ENCODE peak calls at places on chromosome 14, in eight cellular contexts. One of them, this sample, is unnamed.

GRCh38 chr14:70317969-70318634 is 41.4 kb downstream of the COX16 start:
- DNase-seq in tibial artery: no peak
- DNase-seq in pancreas: peak; percentile 66
- DNase-seq in prostate gland: no peak
- DNase-seq in WTC11: peak; percentile 49
- DNase-seq in astrocyte of the spinal cord: peak; percentile 54
- DNase-seq in kidney: no peak
- DNase-seq in bronchial epithelial cell: peak; percentile 66
- DNase-seq in this sample: peak; percentile 45

GRCh38 chr14:93965287-93965821 is 11.0 kb downstream of the ASB2 start:
- DNase-seq in tibial artery: no peak
- DNase-seq in pancreas: no peak
- DNase-seq in prostate gland: no peak
- DNase-seq in WTC11: no peak
- DNase-seq in astrocyte of the spinal cord: peak; percentile 91
- DNase-seq in kidney: no peak
- DNase-seq in bronchial epithelial cell: peak; percentile 88
- DNase-seq in this sample: no peak

GRCh38 chr14:45262637-45263036 is 9.6 kb upstream of the MIS18BP1 start:
- DNase-seq in tibial artery: no peak
- DNase-seq in pancreas: no peak
- DNase-seq in prostate gland: no peak
- DNase-seq in WTC11: no peak
- DNase-seq in astrocyte of the spinal cord: no peak
- DNase-seq in kidney: no peak
- DNase-seq in bronchial epithelial cell: peak; percentile 7
- DNase-seq in this sample: no peak

GRCh38 chr14:105171004-105171673 is 2.6 kb upstream of the JAG2 start:
- DNase-seq in tibial artery: no peak
- DNase-seq in pancreas: peak; percentile 67
- DNase-seq in prostate gland: no peak
- DNase-seq in WTC11: no peak
- DNase-seq in astrocyte of the spinal cord: no peak
- DNase-seq in kidney: no peak
- DNase-seq in bronchial epithelial cell: no peak
- DNase-seq in this sample: no peak

GRCh38 chr14:73460691-73461127 is 2.4 kb upstream of the NUMB start:
- DNase-seq in tibial artery: no peak
- DNase-seq in pancreas: no peak
- DNase-seq in prostate gland: no peak
- DNase-seq in WTC11: no peak
- DNase-seq in astrocyte of the spinal cord: peak; percentile 58
- DNase-seq in kidney: no peak
- DNase-seq in bronchial epithelial cell: peak; percentile 80
- DNase-seq in this sample: no peak

GRCh38 chr14:36935976-36936678 is 236.3 kb downstream of the SLC25A21 start:
- DNase-seq in tibial artery: no peak
- DNase-seq in pancreas: no peak
- DNase-seq in prostate gland: no peak
- DNase-seq in WTC11: no peak
- DNase-seq in astrocyte of the spinal cord: no peak
- DNase-seq in kidney: no peak
- DNase-seq in bronchial epithelial cell: peak; percentile 76
- DNase-seq in this sample: no peak

GRCh38 chr14:79605863-79606262 is 605.4 kb downstream of the DIO2 start:
- DNase-seq in tibial artery: no peak
- DNase-seq in pancreas: no peak
- DNase-seq in prostate gland: no peak
- DNase-seq in WTC11: no peak
- DNase-seq in astrocyte of the spinal cord: no peak
- DNase-seq in kidney: no peak
- DNase-seq in bronchial epithelial cell: no peak
- DNase-seq in this sample: no peak

GRCh38 chr14:22303589-22304195 is 285.3 kb downstream of the DAD1 start:
- DNase-seq in tibial artery: no peak
- DNase-seq in pancreas: no peak
- DNase-seq in prostate gland: no peak
- DNase-seq in WTC11: no peak
- DNase-seq in astrocyte of the spinal cord: peak; percentile 47
- DNase-seq in kidney: no peak
- DNase-seq in bronchial epithelial cell: no peak
- DNase-seq in this sample: no peak

GRCh38 chr14:26984318-26985177 is 386.7 kb upstream of the NOVA1 start:
- DNase-seq in tibial artery: peak; percentile 67
- DNase-seq in pancreas: peak; percentile 34
- DNase-seq in prostate gland: peak; percentile 56
- DNase-seq in WTC11: peak; percentile 70
- DNase-seq in astrocyte of the spinal cord: peak; percentile 73
- DNase-seq in kidney: no peak
- DNase-seq in bronchial epithelial cell: peak; percentile 43
- DNase-seq in this sample: peak; percentile 74

GRCh38 chr14:67265131-67265530 is 23.9 kb downstream of the PALS1 start:
- DNase-seq in tibial artery: no peak
- DNase-seq in pancreas: no peak
- DNase-seq in prostate gland: no peak
- DNase-seq in WTC11: no peak
- DNase-seq in astrocyte of the spinal cord: peak; percentile 54
- DNase-seq in kidney: no peak
- DNase-seq in bronchial epithelial cell: no peak
- DNase-seq in this sample: no peak

GRCh38 chr14:66495214-66496098 is 9.3 kb downstream of the CCDC196 start:
- DNase-seq in tibial artery: no peak
- DNase-seq in pancreas: peak; percentile 42
- DNase-seq in prostate gland: peak; percentile 44
- DNase-seq in WTC11: peak; percentile 16
- DNase-seq in astrocyte of the spinal cord: peak; percentile 80
- DNase-seq in kidney: no peak
- DNase-seq in bronchial epithelial cell: peak; percentile 77
- DNase-seq in this sample: peak; percentile 24

GRCh38 chr14:64879635-64880381 is at the start of gene SPTB:
- DNase-seq in tibial artery: no peak
- DNase-seq in pancreas: peak; percentile 59
- DNase-seq in prostate gland: peak; percentile 30
- DNase-seq in WTC11: peak; percentile 59
- DNase-seq in astrocyte of the spinal cord: no peak
- DNase-seq in kidney: peak; percentile 76
- DNase-seq in bronchial epithelial cell: no peak
- DNase-seq in this sample: peak; percentile 71

GRCh38 chr14:72154645-72155378 is 222.6 kb downstream of the RGS6 start:
- DNase-seq in tibial artery: no peak
- DNase-seq in pancreas: no peak
- DNase-seq in prostate gland: no peak
- DNase-seq in WTC11: no peak
- DNase-seq in astrocyte of the spinal cord: no peak
- DNase-seq in kidney: no peak
- DNase-seq in bronchial epithelial cell: no peak
- DNase-seq in this sample: no peak

GRCh38 chr14:40232302-40232701 is 800.1 kb upstream of the FBXO33 start:
- DNase-seq in tibial artery: no peak
- DNase-seq in pancreas: no peak
- DNase-seq in prostate gland: no peak
- DNase-seq in WTC11: no peak
- DNase-seq in astrocyte of the spinal cord: no peak
- DNase-seq in kidney: no peak
- DNase-seq in bronchial epithelial cell: no peak
- DNase-seq in this sample: no peak

GRCh38 chr14:53955671-53956426 is 776 bp downstream of the BMP4 start:
- DNase-seq in tibial artery: peak; percentile 88
- DNase-seq in pancreas: no peak
- DNase-seq in prostate gland: peak; percentile 16
- DNase-seq in WTC11: peak; percentile 56
- DNase-seq in astrocyte of the spinal cord: peak; percentile 53
- DNase-seq in kidney: peak; percentile 88
- DNase-seq in bronchial epithelial cell: no peak
- DNase-seq in this sample: peak; percentile 59

GRCh38 chr14:24990773-24991172 is 59.2 kb downstream of the STXBP6 start:
- DNase-seq in tibial artery: no peak
- DNase-seq in pancreas: no peak
- DNase-seq in prostate gland: no peak
- DNase-seq in WTC11: no peak
- DNase-seq in astrocyte of the spinal cord: no peak
- DNase-seq in kidney: no peak
- DNase-seq in bronchial epithelial cell: no peak
- DNase-seq in this sample: no peak

GRCh38 chr14:102966681-102967505 is 44.4 kb downstream of the AMN start:
- DNase-seq in tibial artery: no peak
- DNase-seq in pancreas: no peak
- DNase-seq in prostate gland: no peak
- DNase-seq in WTC11: no peak
- DNase-seq in astrocyte of the spinal cord: no peak
- DNase-seq in kidney: peak; percentile 46
- DNase-seq in bronchial epithelial cell: no peak
- DNase-seq in this sample: no peak

GRCh38 chr14:77790566-77791224 is 9.2 kb upstream of the ADCK1 start:
- DNase-seq in tibial artery: peak; percentile 39
- DNase-seq in pancreas: no peak
- DNase-seq in prostate gland: no peak
- DNase-seq in WTC11: no peak
- DNase-seq in astrocyte of the spinal cord: no peak
- DNase-seq in kidney: no peak
- DNase-seq in bronchial epithelial cell: peak; percentile 58
- DNase-seq in this sample: no peak

GRCh38 chr14:59301354-59301753 is 112.9 kb downstream of the DAAM1 start:
- DNase-seq in tibial artery: no peak
- DNase-seq in pancreas: no peak
- DNase-seq in prostate gland: no peak
- DNase-seq in WTC11: no peak
- DNase-seq in astrocyte of the spinal cord: no peak
- DNase-seq in kidney: no peak
- DNase-seq in bronchial epithelial cell: no peak
- DNase-seq in this sample: no peak

GRCh38 chr14:33809456-33809855 is 141.4 kb downstream of the EGLN3 start:
- DNase-seq in tibial artery: no peak
- DNase-seq in pancreas: no peak
- DNase-seq in prostate gland: no peak
- DNase-seq in WTC11: no peak
- DNase-seq in astrocyte of the spinal cord: no peak
- DNase-seq in kidney: no peak
- DNase-seq in bronchial epithelial cell: no peak
- DNase-seq in this sample: no peak
- TF ChIP-seq CTCF in tibial artery: no peak
- TF ChIP-seq CTCF in pancreas: no peak
- TF ChIP-seq CTCF in prostate gland: no peak
- TF ChIP-seq CTCF in WTC11: no peak
- TF ChIP-seq CTCF in astrocyte of the spinal cord: no peak
- TF ChIP-seq CTCF in kidney: no peak
- TF ChIP-seq CTCF in bronchial epithelial cell: no peak
- TF ChIP-seq CTCF in this sample: no peak

GRCh38 chr14:88233915-88234314 is 89.2 kb downstream of the KCNK10 start:
- DNase-seq in tibial artery: no peak
- DNase-seq in pancreas: no peak
- DNase-seq in prostate gland: no peak
- DNase-seq in WTC11: peak; percentile 53
- DNase-seq in astrocyte of the spinal cord: no peak
- DNase-seq in kidney: no peak
- DNase-seq in bronchial epithelial cell: peak; percentile 14
- DNase-seq in this sample: no peak
- TF ChIP-seq CTCF in tibial artery: no peak
- TF ChIP-seq CTCF in pancreas: no peak
- TF ChIP-seq CTCF in prostate gland: no peak
- TF ChIP-seq CTCF in WTC11: peak; percentile 43
- TF ChIP-seq CTCF in astrocyte of the spinal cord: no peak
- TF ChIP-seq CTCF in kidney: no peak
- TF ChIP-seq CTCF in bronchial epithelial cell: peak; percentile 33
- TF ChIP-seq CTCF in this sample: peak; percentile 40

GRCh38 chr14:50859296-50859624 is 12.6 kb upstream of the ABHD12B start:
- DNase-seq in tibial artery: no peak
- DNase-seq in pancreas: no peak
- DNase-seq in prostate gland: no peak
- DNase-seq in WTC11: no peak
- DNase-seq in astrocyte of the spinal cord: no peak
- DNase-seq in kidney: no peak
- DNase-seq in bronchial epithelial cell: no peak
- DNase-seq in this sample: no peak

GRCh38 chr14:50856660-50857059 is 15.2 kb upstream of the ABHD12B start:
- DNase-seq in tibial artery: no peak
- DNase-seq in pancreas: no peak
- DNase-seq in prostate gland: no peak
- DNase-seq in WTC11: no peak
- DNase-seq in astrocyte of the spinal cord: no peak
- DNase-seq in kidney: no peak
- DNase-seq in bronchial epithelial cell: no peak
- DNase-seq in this sample: no peak

GRCh38 chr14:50853891-50854290 is 18.0 kb upstream of the ABHD12B start:
- DNase-seq in tibial artery: no peak
- DNase-seq in pancreas: no peak
- DNase-seq in prostate gland: no peak
- DNase-seq in WTC11: no peak
- DNase-seq in astrocyte of the spinal cord: no peak
- DNase-seq in kidney: no peak
- DNase-seq in bronchial epithelial cell: peak; percentile 16
- DNase-seq in this sample: no peak

GRCh38 chr14:50854521-50854920 is 17.3 kb upstream of the ABHD12B start:
- DNase-seq in tibial artery: no peak
- DNase-seq in pancreas: no peak
- DNase-seq in prostate gland: no peak
- DNase-seq in WTC11: no peak
- DNase-seq in astrocyte of the spinal cord: no peak
- DNase-seq in kidney: no peak
- DNase-seq in bronchial epithelial cell: no peak
- DNase-seq in this sample: no peak

GRCh38 chr14:50855558-50855957 is 16.3 kb upstream of the ABHD12B start:
- DNase-seq in tibial artery: no peak
- DNase-seq in pancreas: no peak
- DNase-seq in prostate gland: no peak
- DNase-seq in WTC11: no peak
- DNase-seq in astrocyte of the spinal cord: no peak
- DNase-seq in kidney: no peak
- DNase-seq in bronchial epithelial cell: no peak
- DNase-seq in this sample: no peak
- TF ChIP-seq CTCF in tibial artery: no peak
- TF ChIP-seq CTCF in pancreas: no peak
- TF ChIP-seq CTCF in prostate gland: no peak
- TF ChIP-seq CTCF in WTC11: no peak
- TF ChIP-seq CTCF in astrocyte of the spinal cord: no peak
- TF ChIP-seq CTCF in kidney: no peak
- TF ChIP-seq CTCF in bronchial epithelial cell: no peak
- TF ChIP-seq CTCF in this sample: no peak

DNA sequence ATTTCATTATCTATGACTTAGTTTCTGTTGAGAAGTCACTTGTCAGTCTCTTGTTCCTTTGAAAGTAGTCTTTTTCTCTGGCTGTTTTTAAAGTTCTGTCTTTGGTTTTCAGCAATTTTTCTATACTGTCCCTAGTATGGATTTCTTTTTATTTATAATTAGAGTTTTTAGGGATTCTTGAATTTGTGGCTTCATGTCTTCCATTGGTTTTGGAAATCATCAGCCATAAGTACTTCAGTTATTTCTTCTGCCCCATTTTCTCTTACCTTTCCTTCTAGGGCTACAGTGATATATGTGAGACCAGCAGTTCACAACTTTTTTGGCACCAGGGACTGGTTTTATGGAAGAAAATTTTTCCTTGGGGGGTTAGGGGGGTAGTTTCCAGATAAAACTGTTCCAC is 90.0 kb upstream of the EVL start:
- DNase-seq in tibial artery: no peak
- DNase-seq in pancreas: no peak
- DNase-seq in prostate gland: no peak
- DNase-seq in WTC11: no peak
- DNase-seq in astrocyte of the spinal cord: no peak
- DNase-seq in kidney: no peak
- DNase-seq in bronchial epithelial cell: no peak
- DNase-seq in this sample: no peak
- TF ChIP-seq CTCF in tibial artery: no peak
- TF ChIP-seq CTCF in pancreas: no peak
- TF ChIP-seq CTCF in prostate gland: no peak
- TF ChIP-seq CTCF in WTC11: no peak
- TF ChIP-seq CTCF in astrocyte of the spinal cord: no peak
- TF ChIP-seq CTCF in kidney: no peak
- TF ChIP-seq CTCF in bronchial epithelial cell: no peak
- TF ChIP-seq CTCF in this sample: no peak

GRCh38 chr14:20866963-20867362 is 24.2 kb upstream of the RNASE3 start:
- DNase-seq in tibial artery: no peak
- DNase-seq in pancreas: no peak
- DNase-seq in prostate gland: no peak
- DNase-seq in WTC11: peak; percentile 30
- DNase-seq in astrocyte of the spinal cord: no peak
- DNase-seq in kidney: no peak
- DNase-seq in bronchial epithelial cell: peak; percentile 6
- DNase-seq in this sample: peak; percentile 20
- TF ChIP-seq CTCF in tibial artery: no peak
- TF ChIP-seq CTCF in pancreas: no peak
- TF ChIP-seq CTCF in prostate gland: no peak
- TF ChIP-seq CTCF in WTC11: no peak
- TF ChIP-seq CTCF in astrocyte of the spinal cord: peak; percentile 29
- TF ChIP-seq CTCF in kidney: peak; percentile 15
- TF ChIP-seq CTCF in bronchial epithelial cell: peak; percentile 28
- TF ChIP-seq CTCF in this sample: peak; percentile 47